ENCODE peak calls at places on chromosome 6, in six cellular contexts. C is right lobe of liver, B is HCT116, I is Peyer's patch, A is lower leg skin, E is transverse colon. K is an unnamed sample.

GRCh38 chr6:166782541-166782940 is 155.5 kb upstream of the RPS6KA2 start:
- DNase-seq in B (no peak), I (no peak), E (no peak), A (peak), C (no peak), K (no peak)

GRCh38 chr6:159842035-159842434 is 42.0 kb downstream of the PNLDC1 start:
- DNase-seq in E (no peak), C (no peak), B (peak), I (no peak), A (no peak), K (no peak)

GRCh38 chr6:112269979-112270378 is 15.6 kb upstream of the LAMA4 start:
- DNase-seq in B (no peak), C (no peak), I (no peak), E (no peak), A (no peak), K (no peak)

GRCh38 chr6:551829-552350 is 105.0 kb downstream of the HUS1B start:
- DNase-seq in E (no peak), A (no peak), I (no peak), B (no peak), C (no peak), K (no peak)

GRCh38 chr6:73262701-73263569 is at the start of gene KHDC1:
- DNase-seq in A (peak), B (no peak), C (peak), E (peak), I (peak), K (no peak)

GRCh38 chr6:168265394-168265793 is 54.2 kb downstream of the DACT2 start:
- DNase-seq in I (no peak), C (no peak), B (no peak), E (no peak), A (peak), K (no peak)

GRCh38 chr6:7721654-7722053 is 4.2 kb upstream of the BMP6 start:
- DNase-seq in I (no peak), C (no peak), A (no peak), E (no peak), B (peak), K (no peak)

GRCh38 chr6:17038316-17038715 is 63.5 kb upstream of the STMND1 start:
- DNase-seq in E (no peak), C (no peak), B (no peak), A (no peak), I (no peak), K (no peak)

GRCh38 chr6:31004285-31004684 is 6.0 kb upstream of the MUC22 start:
- DNase-seq in B (no peak), A (no peak), E (no peak), C (no peak), I (no peak), K (no peak)

GRCh38 chr6:129793447-129793846 is 67.7 kb downstream of the TMEM244 start:
- DNase-seq in B (no peak), I (no peak), A (no peak), E (no peak), C (no peak), K (no peak)

GRCh38 chr6:117906454-117906904 is 585 bp upstream of the SLC35F1 start:
- DNase-seq in C (no peak), A (no peak), E (no peak), B (no peak), I (no peak), K (no peak)

GRCh38 chr6:90940812-90941481 is 354.1 kb upstream of the MAP3K7 start:
- DNase-seq in C (no peak), B (peak), A (no peak), I (no peak), E (no peak), K (no peak)

GRCh38 chr6:144497650-144498049 is 212.5 kb downstream of the UTRN start:
- DNase-seq in B (no peak), E (no peak), C (no peak), A (no peak), I (no peak), K (no peak)

GRCh38 chr6:151108548-151108947 is 131.2 kb upstream of the AKAP12 start:
- DNase-seq in B (no peak), I (no peak), C (no peak), E (no peak), A (no peak), K (no peak)

GRCh38 chr6:46246081-46246480 is 75.3 kb upstream of the ENPP5 start:
- DNase-seq in C (no peak), E (no peak), A (no peak), I (no peak), B (no peak), K (no peak)

GRCh38 chr6:39800388-39801032 is 8.3 kb downstream of the DAAM2 start:
- DNase-seq in I (no peak), B (no peak), E (no peak), C (no peak), A (no peak), K (no peak)

GRCh38 chr6:128111096-128111495 is 210.2 kb upstream of the THEMIS start:
- DNase-seq in B (no peak), I (no peak), C (no peak), E (no peak), A (no peak), K (no peak)

GRCh38 chr6:43940393-43941087 is 170.5 kb downstream of the VEGFA start:
- DNase-seq in E (no peak), I (no peak), A (peak), C (no peak), B (no peak), K (no peak)

GRCh38 chr6:154736613-154737259 is 3.5 kb downstream of the SCAF8 start:
- DNase-seq in A (no peak), I (no peak), B (no peak), C (no peak), E (no peak), K (no peak)

GRCh38 chr6:1837868-1838267 is 228.2 kb downstream of the FOXC1 start:
- DNase-seq in A (no peak), E (no peak), B (no peak), C (no peak), I (no peak), K (no peak)

GRCh38 chr6:14921878-14922277 is 324.0 kb upstream of the JARID2 start:
- DNase-seq in A (no peak), C (no peak), B (no peak), E (no peak), I (no peak), K (no peak)

GRCh38 chr6:21402368-21402767 is 191.2 kb upstream of the SOX4 start:
- DNase-seq in B (no peak), I (no peak), A (no peak), C (no peak), E (no peak), K (no peak)

GRCh38 chr6:96755096-96755495 is 82.2 kb downstream of the GPR63 start:
- DNase-seq in B (no peak), C (no peak), I (no peak), E (no peak), A (no peak), K (no peak)

GRCh38 chr6:23601811-23602340 is 524.1 kb upstream of the NRSN1 start:
- DNase-seq in I (no peak), B (no peak), C (no peak), E (no peak), A (no peak), K (no peak)

GRCh38 chr6:148548065-148548748 is 198.6 kb upstream of the UST start:
- DNase-seq in E (no peak), I (no peak), B (no peak), A (no peak), C (no peak), K (no peak)

GRCh38 chr6:139732451-139732850 is 358.0 kb upstream of the CITED2 start:
- DNase-seq in A (no peak), B (peak), I (no peak), E (peak), C (no peak), K (no peak)

GRCh38 chr6:14658909-14659561 is 541.5 kb downstream of the CD83 start:
- DNase-seq in E (no peak), C (no peak), B (no peak), A (no peak), I (peak), K (no peak)

GRCh38 chr6:143408151-143408786 is 42.2 kb downstream of the ADAT2 start:
- DNase-seq in A (no peak), I (no peak), C (no peak), E (no peak), B (no peak), K (no peak)

GRCh38 chr6:142845624-142846458 is 99.1 kb downstream of the HIVEP2 start:
- DNase-seq in E (peak), A (peak), I (peak), C (peak), B (peak), K (no peak)

GRCh38 chr6:32085759-32086458 is 23.2 kb downstream of the TNXB start:
- DNase-seq in E (no peak), B (no peak), I (no peak), A (no peak), C (no peak), K (no peak)

GRCh38 chr6:57224769-57225515 is 2.8 kb upstream of the RAB23 start:
- DNase-seq in E (no peak), B (no peak), C (no peak), A (no peak), I (no peak), K (no peak)

GRCh38 chr6:57221936-57222683 is at the start of gene RAB23:
- DNase-seq in I (peak), E (peak), A (peak), C (peak), B (peak), K (peak)

GRCh38 chr6:57222684-57223077 is 574 bp upstream of the RAB23 start:
- DNase-seq in A (no peak), I (no peak), E (no peak), C (no peak), B (no peak), K (no peak)

GRCh38 chr6:57220083-57220703 is 1.9 kb downstream of the RAB23 start:
- DNase-seq in B (no peak), C (no peak), A (no peak), I (no peak), E (no peak), K (no peak)

GRCh38 chr6:57221191-57221935 is 744 bp downstream of the RAB23 start:
- DNase-seq in I (peak), C (peak), A (peak), B (peak), E (peak), K (no peak)
- TF ChIP-seq POLR2A in I (no peak), C (no peak), A (no peak), B (peak), E (no peak), K (no peak)

DNA sequence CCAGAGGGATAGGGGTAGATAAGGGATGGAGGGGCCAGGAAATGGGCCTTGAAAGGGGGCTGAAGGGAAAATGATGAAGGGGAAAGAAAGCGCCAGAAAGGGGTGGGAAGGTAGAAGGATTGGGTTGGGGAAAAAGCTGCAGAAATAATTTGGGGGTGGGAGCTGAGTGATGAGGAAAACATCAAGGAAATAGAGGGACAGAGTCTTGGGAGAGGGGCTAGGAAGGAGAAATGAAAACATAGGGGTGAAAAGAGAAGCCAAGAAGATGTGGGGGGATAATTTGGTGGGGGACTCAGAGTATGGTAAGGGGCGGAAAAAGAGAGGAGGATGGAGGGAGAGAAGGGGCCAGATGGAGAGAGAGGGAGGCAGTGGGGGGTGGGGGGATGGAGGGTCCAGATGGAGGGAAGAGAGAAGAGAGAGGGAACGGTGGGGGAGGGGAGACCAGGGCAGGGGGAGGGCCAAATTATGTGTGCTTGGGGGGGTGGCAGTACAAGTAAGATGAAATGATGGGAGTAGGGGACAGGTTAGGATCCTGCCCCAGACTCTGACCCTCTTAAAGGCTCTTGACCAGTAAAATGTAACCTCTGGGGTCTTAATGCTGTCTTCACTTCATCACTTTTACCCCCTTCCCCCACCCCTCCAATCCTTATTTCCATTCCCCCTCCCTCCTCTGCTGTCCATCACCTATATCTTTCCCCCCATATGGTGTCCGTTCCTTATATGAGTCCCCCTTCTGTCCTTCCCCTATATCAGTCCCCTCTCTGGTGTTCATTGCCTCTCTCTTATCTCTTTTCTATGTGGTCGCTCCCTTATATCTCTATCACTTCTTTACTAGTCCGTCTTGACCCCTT is 853 bp downstream of the SYNGAP1 start:
- DNase-seq in E (no peak), B (no peak), A (no peak), C (no peak), I (no peak), K (no peak)
- H3K4me3 ChIP-seq in E (no peak), B (no peak), A (no peak), C (no peak), I (peak), K (peak)

DNA sequence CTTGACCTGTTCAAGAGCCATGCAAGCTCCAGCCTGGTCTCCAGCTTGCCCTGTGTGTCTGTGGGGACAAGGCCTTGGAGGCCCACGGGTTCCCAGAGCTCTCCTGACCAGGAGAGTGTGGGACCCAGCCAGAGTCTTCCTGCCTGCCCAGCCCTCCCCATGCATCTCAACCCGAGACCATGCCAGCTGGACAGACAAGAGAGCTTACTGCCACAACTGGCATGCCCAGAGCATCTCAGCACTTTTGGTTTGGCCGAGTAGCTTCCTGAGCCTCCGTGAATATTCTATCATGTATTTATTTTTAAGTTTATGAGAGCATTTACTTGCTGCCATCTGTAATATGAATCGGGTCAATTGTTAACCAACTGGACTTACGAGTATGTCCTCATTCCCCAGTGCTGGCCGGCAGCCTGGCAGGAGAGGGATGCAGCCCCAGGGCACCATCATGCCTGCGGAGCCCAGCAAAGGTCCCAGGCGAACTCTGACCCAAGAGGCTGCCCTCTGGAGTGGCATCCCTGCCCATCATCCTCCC is 14.9 kb downstream of the IP6K3 start:
- DNase-seq in B (no peak), C (peak), I (no peak), E (no peak), A (no peak), K (no peak)
- TF ChIP-seq POLR2A in B (no peak), C (no peak), I (no peak), E (no peak), A (no peak), K (no peak)

GRCh38 chr6:136012948-136013347 is 161.4 kb downstream of the PDE7B start:
- DNase-seq in C (no peak), E (no peak), I (no peak), A (no peak), B (no peak), K (no peak)

GRCh38 chr6:136016228-136017225 is 165.0 kb downstream of the PDE7B start:
- DNase-seq in A (no peak), B (no peak), I (no peak), E (no peak), C (no peak), K (no peak)

GRCh38 chr6:136015531-136015930 is 164.0 kb downstream of the PDE7B start:
- DNase-seq in B (no peak), E (no peak), I (no peak), C (no peak), A (no peak), K (no peak)

GRCh38 chr6:136012198-136012884 is 160.8 kb downstream of the PDE7B start:
- DNase-seq in C (no peak), B (no peak), E (no peak), I (no peak), A (no peak), K (no peak)

GRCh38 chr6:136014454-136015421 is 163.2 kb downstream of the PDE7B start:
- DNase-seq in I (no peak), E (no peak), B (no peak), C (no peak), A (no peak), K (no peak)
- H3K4me3 ChIP-seq in I (no peak), E (no peak), B (no peak), C (no peak), A (no peak), K (no peak)

K was measured in esophagus squamous epithelium.